ENCODE peak calls at places on chromosomes 2 and 18, in ten cellular contexts. One of them, this sample, is unnamed.
A peak's percentile ranks its signal among the peaks of the same experiment; 100 is the strongest.

GRCh38 chr2:234989183-234989701 is 37.4 kb downstream of the SH3BP4 start:
- DNase-seq in GM12878: no peak
- DNase-seq in breast epithelium: peak; percentile 82
- DNase-seq in body of pancreas: peak; percentile 98
- DNase-seq in cardiac muscle cell: peak; percentile 46
- DNase-seq in HCT116: no peak
- DNase-seq in AG10803: no peak
- DNase-seq in bronchial epithelial cell: peak; percentile 65
- DNase-seq in IMR-90: no peak
- DNase-seq in CD8-positive, alpha-beta T cell: no peak
- DNase-seq in this sample: peak; percentile 48

GRCh38 chr2:118032169-118033013 is 18.5 kb upstream of the CCDC93 start:
- DNase-seq in GM12878: no peak
- DNase-seq in breast epithelium: no peak
- DNase-seq in body of pancreas: peak; percentile 64
- DNase-seq in cardiac muscle cell: peak; percentile 46
- DNase-seq in HCT116: no peak
- DNase-seq in AG10803: peak; percentile 45
- DNase-seq in bronchial epithelial cell: peak; percentile 34
- DNase-seq in IMR-90: peak; percentile 34
- DNase-seq in CD8-positive, alpha-beta T cell: peak; percentile 9
- DNase-seq in this sample: peak; percentile 57

GRCh38 chr2:237879058-237879430 is 19.6 kb downstream of the RAMP1 start:
- DNase-seq in GM12878: no peak
- DNase-seq in breast epithelium: no peak
- DNase-seq in body of pancreas: peak; percentile 2
- DNase-seq in cardiac muscle cell: peak; percentile 80
- DNase-seq in HCT116: no peak
- DNase-seq in AG10803: no peak
- DNase-seq in bronchial epithelial cell: peak; percentile 58
- DNase-seq in IMR-90: peak; percentile 56
- DNase-seq in CD8-positive, alpha-beta T cell: no peak
- DNase-seq in this sample: peak; percentile 30

GRCh38 chr2:159013103-159013502 is 44.7 kb downstream of the TANC1 start:
- DNase-seq in GM12878: no peak
- DNase-seq in breast epithelium: no peak
- DNase-seq in body of pancreas: no peak
- DNase-seq in cardiac muscle cell: no peak
- DNase-seq in HCT116: no peak
- DNase-seq in AG10803: no peak
- DNase-seq in bronchial epithelial cell: no peak
- DNase-seq in IMR-90: no peak
- DNase-seq in CD8-positive, alpha-beta T cell: no peak
- DNase-seq in this sample: no peak

GRCh38 chr18:6543330-6543908 is 128.7 kb upstream of the L3MBTL4 start:
- DNase-seq in GM12878: no peak
- DNase-seq in breast epithelium: no peak
- DNase-seq in body of pancreas: no peak
- DNase-seq in cardiac muscle cell: peak; percentile 70
- DNase-seq in HCT116: no peak
- DNase-seq in AG10803: peak; percentile 40
- DNase-seq in bronchial epithelial cell: peak; percentile 44
- DNase-seq in IMR-90: peak; percentile 55
- DNase-seq in CD8-positive, alpha-beta T cell: no peak
- DNase-seq in this sample: peak; percentile 59

GRCh38 chr18:9048808-9049494 is 53.5 kb upstream of the NDUFV2 start:
- DNase-seq in GM12878: no peak
- DNase-seq in breast epithelium: no peak
- DNase-seq in body of pancreas: no peak
- DNase-seq in cardiac muscle cell: no peak
- DNase-seq in HCT116: no peak
- DNase-seq in AG10803: peak; percentile 28
- DNase-seq in bronchial epithelial cell: peak; percentile 92
- DNase-seq in IMR-90: peak; percentile 44
- DNase-seq in CD8-positive, alpha-beta T cell: no peak
- DNase-seq in this sample: peak; percentile 69

GRCh38 chr2:106085441-106085911 is 108.6 kb downstream of the UXS1 start:
- DNase-seq in GM12878: no peak
- DNase-seq in breast epithelium: no peak
- DNase-seq in body of pancreas: peak; percentile 45
- DNase-seq in cardiac muscle cell: peak; percentile 81
- DNase-seq in HCT116: no peak
- DNase-seq in AG10803: peak; percentile 52
- DNase-seq in bronchial epithelial cell: peak; percentile 39
- DNase-seq in IMR-90: peak; percentile 39
- DNase-seq in CD8-positive, alpha-beta T cell: no peak
- DNase-seq in this sample: peak; percentile 57

GRCh38 chr18:2411381-2411977 is 159.8 kb downstream of the METTL4 start:
- DNase-seq in GM12878: no peak
- DNase-seq in breast epithelium: no peak
- DNase-seq in body of pancreas: no peak
- DNase-seq in cardiac muscle cell: peak; percentile 29
- DNase-seq in HCT116: no peak
- DNase-seq in AG10803: peak; percentile 42
- DNase-seq in bronchial epithelial cell: peak; percentile 91
- DNase-seq in IMR-90: peak; percentile 52
- DNase-seq in CD8-positive, alpha-beta T cell: no peak
- DNase-seq in this sample: peak; percentile 81

GRCh38 chr2:170953976-170954375 is 24.9 kb downstream of the GORASP2 start:
- DNase-seq in GM12878: no peak
- DNase-seq in breast epithelium: no peak
- DNase-seq in body of pancreas: no peak
- DNase-seq in cardiac muscle cell: no peak
- DNase-seq in HCT116: no peak
- DNase-seq in AG10803: peak; percentile 13
- DNase-seq in bronchial epithelial cell: no peak
- DNase-seq in IMR-90: peak; percentile 60
- DNase-seq in CD8-positive, alpha-beta T cell: no peak
- DNase-seq in this sample: no peak

GRCh38 chr2:156339110-156339847 is 6.8 kb upstream of the NR4A2 start:
- DNase-seq in GM12878: no peak
- DNase-seq in breast epithelium: no peak
- DNase-seq in body of pancreas: peak; percentile 60
- DNase-seq in cardiac muscle cell: no peak
- DNase-seq in HCT116: peak; percentile 93
- DNase-seq in AG10803: no peak
- DNase-seq in bronchial epithelial cell: no peak
- DNase-seq in IMR-90: no peak
- DNase-seq in CD8-positive, alpha-beta T cell: no peak
- DNase-seq in this sample: peak; percentile 13

GRCh38 chr2:163934134-163934533 is 198.3 kb upstream of the FIGN start:
- DNase-seq in GM12878: no peak
- DNase-seq in breast epithelium: no peak
- DNase-seq in body of pancreas: no peak
- DNase-seq in cardiac muscle cell: no peak
- DNase-seq in HCT116: no peak
- DNase-seq in AG10803: no peak
- DNase-seq in bronchial epithelial cell: peak; percentile 75
- DNase-seq in IMR-90: no peak
- DNase-seq in CD8-positive, alpha-beta T cell: no peak
- DNase-seq in this sample: no peak

GRCh38 chr2:138107288-138107687 is 143.0 kb downstream of the HNMT start:
- DNase-seq in GM12878: no peak
- DNase-seq in breast epithelium: no peak
- DNase-seq in body of pancreas: no peak
- DNase-seq in cardiac muscle cell: no peak
- DNase-seq in HCT116: no peak
- DNase-seq in AG10803: no peak
- DNase-seq in bronchial epithelial cell: peak; percentile 89
- DNase-seq in IMR-90: no peak
- DNase-seq in CD8-positive, alpha-beta T cell: no peak
- DNase-seq in this sample: no peak

GRCh38 chr2:61670591-61671503 is 132.7 kb upstream of the XPO1 start:
- DNase-seq in GM12878: peak; percentile 46
- DNase-seq in breast epithelium: no peak
- DNase-seq in body of pancreas: peak; percentile 71
- DNase-seq in cardiac muscle cell: peak; percentile 43
- DNase-seq in HCT116: no peak
- DNase-seq in AG10803: peak; percentile 40
- DNase-seq in bronchial epithelial cell: peak; percentile 77
- DNase-seq in IMR-90: peak; percentile 47
- DNase-seq in CD8-positive, alpha-beta T cell: no peak
- DNase-seq in this sample: peak; percentile 42

GRCh38 chr2:98269274-98269673 is 77.0 kb upstream of the CNGA3 start:
- DNase-seq in GM12878: no peak
- DNase-seq in breast epithelium: no peak
- DNase-seq in body of pancreas: peak; percentile 19
- DNase-seq in cardiac muscle cell: peak; percentile 75
- DNase-seq in HCT116: peak; percentile 64
- DNase-seq in AG10803: peak; percentile 79
- DNase-seq in bronchial epithelial cell: peak; percentile 59
- DNase-seq in IMR-90: peak; percentile 63
- DNase-seq in CD8-positive, alpha-beta T cell: no peak
- DNase-seq in this sample: peak; percentile 85

GRCh38 chr2:121910139-121910538 is 154.7 kb downstream of the TSN start:
- DNase-seq in GM12878: no peak
- DNase-seq in breast epithelium: no peak
- DNase-seq in body of pancreas: no peak
- DNase-seq in cardiac muscle cell: peak; percentile 11
- DNase-seq in HCT116: no peak
- DNase-seq in AG10803: peak; percentile 61
- DNase-seq in bronchial epithelial cell: no peak
- DNase-seq in IMR-90: peak; percentile 6
- DNase-seq in CD8-positive, alpha-beta T cell: no peak
- DNase-seq in this sample: no peak

GRCh38 chr2:209425082-209426071 is 1.5 kb downstream of the MAP2 start:
- DNase-seq in GM12878: no peak
- DNase-seq in breast epithelium: no peak
- DNase-seq in body of pancreas: peak; percentile 58
- DNase-seq in cardiac muscle cell: peak; percentile 64
- DNase-seq in HCT116: peak; percentile 37
- DNase-seq in AG10803: peak; percentile 36
- DNase-seq in bronchial epithelial cell: peak; percentile 75
- DNase-seq in IMR-90: peak; percentile 41
- DNase-seq in CD8-positive, alpha-beta T cell: no peak
- DNase-seq in this sample: peak; percentile 76

GRCh38 chr2:219388845-219389156 is 1.1 kb upstream of the DNPEP start:
- DNase-seq in GM12878: no peak
- DNase-seq in breast epithelium: no peak
- DNase-seq in body of pancreas: no peak
- DNase-seq in cardiac muscle cell: no peak
- DNase-seq in HCT116: no peak
- DNase-seq in AG10803: no peak
- DNase-seq in bronchial epithelial cell: no peak
- DNase-seq in IMR-90: no peak
- DNase-seq in CD8-positive, alpha-beta T cell: no peak
- DNase-seq in this sample: no peak
- TF ChIP-seq CTCF in GM12878: no peak
- TF ChIP-seq CTCF in breast epithelium: no peak
- TF ChIP-seq CTCF in body of pancreas: no peak
- TF ChIP-seq CTCF in cardiac muscle cell: no peak
- TF ChIP-seq CTCF in HCT116: no peak
- TF ChIP-seq CTCF in AG10803: no peak
- TF ChIP-seq CTCF in bronchial epithelial cell: no peak
- TF ChIP-seq CTCF in IMR-90: no peak
- TF ChIP-seq CTCF in CD8-positive, alpha-beta T cell: no peak
- TF ChIP-seq CTCF in this sample: no peak

DNA sequence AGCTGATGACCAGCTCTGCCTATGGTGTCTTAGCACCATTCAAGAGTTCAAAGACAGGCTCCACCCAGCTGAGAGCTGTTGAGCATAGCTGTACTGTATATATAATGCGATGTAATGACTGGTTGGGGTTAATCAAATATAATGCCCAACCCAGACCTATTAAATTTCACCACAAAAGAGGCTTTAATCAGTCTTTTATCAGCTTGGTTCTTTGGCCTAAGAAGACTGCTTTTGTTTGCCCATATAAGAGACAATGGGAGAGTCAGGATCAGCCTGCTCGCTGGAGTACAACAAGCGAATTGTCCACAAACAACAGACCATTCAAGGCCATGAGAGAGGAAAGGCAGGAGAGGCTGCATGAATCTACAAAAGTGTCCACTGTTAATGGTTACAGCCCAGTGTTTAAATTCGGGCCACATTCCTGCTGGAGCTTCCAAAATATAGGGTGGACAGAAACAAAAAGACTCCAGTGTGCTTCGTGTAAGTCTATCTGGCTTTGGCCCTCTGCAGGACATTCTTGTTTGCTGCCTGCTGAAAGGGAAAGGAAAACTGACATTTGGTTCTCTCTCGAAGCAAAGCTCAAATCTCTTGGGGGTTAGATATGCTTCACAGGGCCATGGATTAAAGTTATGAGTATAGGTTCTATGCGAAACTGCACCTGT is 299.0 kb upstream of the FBXO11 start:
- DNase-seq in GM12878: peak; percentile 48
- DNase-seq in breast epithelium: no peak
- DNase-seq in body of pancreas: no peak
- DNase-seq in cardiac muscle cell: peak; percentile 40
- DNase-seq in HCT116: no peak
- DNase-seq in AG10803: no peak
- DNase-seq in bronchial epithelial cell: no peak
- DNase-seq in IMR-90: peak; percentile 8
- DNase-seq in CD8-positive, alpha-beta T cell: no peak
- DNase-seq in this sample: peak; percentile 16
- H3K4me3 ChIP-seq in GM12878: no peak overlapping the region
- H3K4me3 ChIP-seq in breast epithelium: no peak overlapping the region
- H3K4me3 ChIP-seq in body of pancreas: no peak overlapping the region
- H3K4me3 ChIP-seq in cardiac muscle cell: no peak overlapping the region
- H3K4me3 ChIP-seq in HCT116: no peak overlapping the region
- H3K4me3 ChIP-seq in AG10803: no peak overlapping the region
- H3K4me3 ChIP-seq in bronchial epithelial cell: no peak overlapping the region
- H3K4me3 ChIP-seq in IMR-90: no peak overlapping the region
- H3K4me3 ChIP-seq in CD8-positive, alpha-beta T cell: no peak overlapping the region
- H3K4me3 ChIP-seq in this sample: no peak overlapping the region

GRCh38 chr2:132651115-132652099 is 18.6 kb downstream of the LYPD1 start:
- DNase-seq in GM12878: no peak
- DNase-seq in breast epithelium: no peak
- DNase-seq in body of pancreas: peak; percentile 20
- DNase-seq in cardiac muscle cell: peak; percentile 60
- DNase-seq in HCT116: peak; percentile 12
- DNase-seq in AG10803: peak; percentile 66
- DNase-seq in bronchial epithelial cell: no peak
- DNase-seq in IMR-90: peak; percentile 71
- DNase-seq in CD8-positive, alpha-beta T cell: no peak
- DNase-seq in this sample: peak; percentile 84
- TF ChIP-seq CTCF in GM12878: no peak
- TF ChIP-seq CTCF in breast epithelium: no peak
- TF ChIP-seq CTCF in body of pancreas: no peak
- TF ChIP-seq CTCF in cardiac muscle cell: peak; percentile 70
- TF ChIP-seq CTCF in HCT116: no peak
- TF ChIP-seq CTCF in AG10803: peak; percentile 93
- TF ChIP-seq CTCF in bronchial epithelial cell: no peak
- TF ChIP-seq CTCF in IMR-90: peak; percentile 71
- TF ChIP-seq CTCF in CD8-positive, alpha-beta T cell: no peak
- TF ChIP-seq CTCF in this sample: peak; percentile 85

DNA sequence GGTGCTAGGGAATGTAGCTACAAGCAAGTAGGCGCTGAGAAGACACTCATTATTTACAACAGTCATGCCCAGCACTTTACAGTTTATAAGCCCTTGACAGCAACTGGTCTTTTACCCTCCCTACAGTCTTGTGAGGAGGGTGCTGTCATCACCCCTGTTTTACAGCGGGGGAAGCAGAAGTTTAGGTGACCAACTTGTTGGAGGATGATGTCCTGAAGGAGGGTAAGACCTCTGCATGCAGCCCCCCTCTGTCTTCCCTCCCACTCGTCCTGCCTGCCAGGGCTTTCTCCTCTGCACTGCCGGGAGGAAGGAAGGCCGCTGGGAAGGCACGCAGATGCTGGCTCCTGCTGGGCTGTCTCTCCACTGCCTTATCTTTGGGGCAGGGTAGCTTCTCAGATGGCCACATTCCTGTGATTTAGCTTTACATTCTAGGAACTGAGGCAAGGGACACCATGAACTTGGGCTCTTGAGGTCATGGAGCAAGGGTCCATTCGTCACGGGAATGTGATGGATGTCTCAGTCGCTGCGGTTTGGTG is 972 bp downstream of the IL1R1 start:
- DNase-seq in GM12878: no peak
- DNase-seq in breast epithelium: no peak
- DNase-seq in body of pancreas: peak; percentile 57
- DNase-seq in cardiac muscle cell: peak; percentile 87
- DNase-seq in HCT116: no peak
- DNase-seq in AG10803: peak; percentile 53
- DNase-seq in bronchial epithelial cell: no peak
- DNase-seq in IMR-90: peak; percentile 47
- DNase-seq in CD8-positive, alpha-beta T cell: no peak
- DNase-seq in this sample: peak; percentile 77
- H3K4me3 ChIP-seq in GM12878: no peak overlapping the region
- H3K4me3 ChIP-seq in breast epithelium: peak overlapping the region; percentile 94
- H3K4me3 ChIP-seq in body of pancreas: peak overlapping the region; percentile 8
- H3K4me3 ChIP-seq in cardiac muscle cell: no peak overlapping the region
- H3K4me3 ChIP-seq in HCT116: peak overlapping the region; percentile 74
- H3K4me3 ChIP-seq in AG10803: peak overlapping the region; percentile 92
- H3K4me3 ChIP-seq in bronchial epithelial cell: peak overlapping the region; percentile 53
- H3K4me3 ChIP-seq in IMR-90: peak overlapping the region; percentile 89
- H3K4me3 ChIP-seq in CD8-positive, alpha-beta T cell: no peak overlapping the region
- H3K4me3 ChIP-seq in this sample: peak overlapping the region; percentile 92

This sample was measured in fibroblast of the aortic adventitia.